ENCODE peak calls at places on chromosome 12, in seven cellular contexts. One of them, this sample, is unnamed.

GRCh38 chr12:87931764-87932163 is 97.4 kb downstream of the C12orf50 start:
- DNase-seq in RPMI7951: no peak
- DNase-seq in neuronal stem cell: no peak
- DNase-seq in aorta: no peak
- DNase-seq in GM18507: no peak
- DNase-seq in head of caudate nucleus: no peak
- DNase-seq in GM12864: no peak
- DNase-seq in this sample: no peak

GRCh38 chr12:132403636-132404434 is 74.4 kb upstream of the GALNT9 start:
- DNase-seq in RPMI7951: no peak
- DNase-seq in neuronal stem cell: no peak
- DNase-seq in aorta: no peak
- DNase-seq in head of caudate nucleus: no peak
- DNase-seq in GM12864: no peak
- DNase-seq in GM18507: no peak
- DNase-seq in this sample: no peak

GRCh38 chr12:123801573-123802178 is 39.6 kb downstream of the DNAH10 start:
- DNase-seq in RPMI7951: peak; percentile 32
- DNase-seq in neuronal stem cell: no peak
- DNase-seq in aorta: no peak
- DNase-seq in GM12864: no peak
- DNase-seq in GM18507: no peak
- DNase-seq in head of caudate nucleus: no peak
- DNase-seq in this sample: no peak

GRCh38 chr12:13195244-13195643 is 1.3 kb upstream of the EMP1 start:
- DNase-seq in GM12864: no peak
- DNase-seq in aorta: no peak
- DNase-seq in head of caudate nucleus: no peak
- DNase-seq in neuronal stem cell: no peak
- DNase-seq in GM18507: no peak
- DNase-seq in RPMI7951: no peak
- DNase-seq in this sample: no peak

GRCh38 chr12:15719230-15719629 is 70.0 kb downstream of the EPS8 start:
- DNase-seq in neuronal stem cell: no peak
- DNase-seq in aorta: no peak
- DNase-seq in RPMI7951: no peak
- DNase-seq in GM12864: no peak
- DNase-seq in GM18507: no peak
- DNase-seq in head of caudate nucleus: no peak
- DNase-seq in this sample: no peak

GRCh38 chr12:110436231-110436630 is 13.9 kb downstream of the ARPC3 start:
- DNase-seq in head of caudate nucleus: no peak
- DNase-seq in RPMI7951: no peak
- DNase-seq in GM12864: no peak
- DNase-seq in neuronal stem cell: no peak
- DNase-seq in aorta: no peak
- DNase-seq in GM18507: no peak
- DNase-seq in this sample: no peak

GRCh38 chr12:12612403-12612802 is 727 bp downstream of the CREBL2 start:
- DNase-seq in neuronal stem cell: peak; percentile 15
- DNase-seq in aorta: no peak
- DNase-seq in head of caudate nucleus: no peak
- DNase-seq in RPMI7951: peak; percentile 71
- DNase-seq in GM12864: no peak
- DNase-seq in GM18507: no peak
- DNase-seq in this sample: no peak

GRCh38 chr12:71662861-71663560 is 637 bp downstream of the ZFC3H1 start:
- DNase-seq in aorta: peak; percentile 87
- DNase-seq in GM18507: no peak
- DNase-seq in GM12864: peak; percentile 29
- DNase-seq in head of caudate nucleus: peak; percentile 17
- DNase-seq in RPMI7951: peak; percentile 54
- DNase-seq in neuronal stem cell: peak; percentile 54
- DNase-seq in this sample: no peak

GRCh38 chr12:92879698-92880322 is 49.3 kb downstream of the EEA1 start:
- DNase-seq in neuronal stem cell: no peak
- DNase-seq in GM18507: no peak
- DNase-seq in RPMI7951: peak; percentile 35
- DNase-seq in GM12864: no peak
- DNase-seq in aorta: no peak
- DNase-seq in head of caudate nucleus: no peak
- DNase-seq in this sample: no peak

GRCh38 chr12:19706936-19707335 is 267.6 kb downstream of the AEBP2 start:
- DNase-seq in head of caudate nucleus: no peak
- DNase-seq in aorta: no peak
- DNase-seq in GM12864: no peak
- DNase-seq in GM18507: no peak
- DNase-seq in RPMI7951: no peak
- DNase-seq in neuronal stem cell: no peak
- DNase-seq in this sample: no peak

GRCh38 chr12:47860279-47860841 is 40.7 kb upstream of the HDAC7 start:
- DNase-seq in GM18507: no peak
- DNase-seq in head of caudate nucleus: no peak
- DNase-seq in neuronal stem cell: no peak
- DNase-seq in aorta: no peak
- DNase-seq in RPMI7951: no peak
- DNase-seq in GM12864: no peak
- DNase-seq in this sample: no peak

GRCh38 chr12:20189767-20190166 is 178.6 kb upstream of the PDE3A start:
- DNase-seq in neuronal stem cell: no peak
- DNase-seq in GM18507: no peak
- DNase-seq in GM12864: no peak
- DNase-seq in RPMI7951: no peak
- DNase-seq in head of caudate nucleus: no peak
- DNase-seq in aorta: no peak
- DNase-seq in this sample: no peak

GRCh38 chr12:30700216-30700900 is 4.7 kb upstream of the IPO8 start:
- DNase-seq in GM12864: no peak
- DNase-seq in RPMI7951: peak; percentile 24
- DNase-seq in head of caudate nucleus: no peak
- DNase-seq in aorta: no peak
- DNase-seq in neuronal stem cell: no peak
- DNase-seq in GM18507: no peak
- DNase-seq in this sample: no peak

GRCh38 chr12:72570601-72571000 is 298.4 kb downstream of the TRHDE start:
- DNase-seq in aorta: no peak
- DNase-seq in GM18507: no peak
- DNase-seq in GM12864: no peak
- DNase-seq in head of caudate nucleus: no peak
- DNase-seq in neuronal stem cell: no peak
- DNase-seq in RPMI7951: no peak
- DNase-seq in this sample: no peak

GRCh38 chr12:124021025-124021406 is 48.0 kb downstream of the ZNF664 start:
- DNase-seq in head of caudate nucleus: no peak
- DNase-seq in neuronal stem cell: no peak
- DNase-seq in RPMI7951: no peak
- DNase-seq in GM18507: no peak
- DNase-seq in GM12864: no peak
- DNase-seq in aorta: no peak
- DNase-seq in this sample: no peak

GRCh38 chr12:109738209-109738608 is 24.6 kb downstream of the FAM222A start:
- DNase-seq in aorta: peak; percentile 47
- DNase-seq in head of caudate nucleus: no peak
- DNase-seq in RPMI7951: no peak
- DNase-seq in GM18507: no peak
- DNase-seq in GM12864: no peak
- DNase-seq in neuronal stem cell: no peak
- DNase-seq in this sample: no peak

GRCh38 chr12:71041481-71041880 is 116.3 kb downstream of the TSPAN8 start:
- DNase-seq in aorta: no peak
- DNase-seq in neuronal stem cell: no peak
- DNase-seq in GM12864: no peak
- DNase-seq in RPMI7951: no peak
- DNase-seq in GM18507: no peak
- DNase-seq in head of caudate nucleus: no peak
- DNase-seq in this sample: no peak

GRCh38 chr12:64679487-64679983 is 69.2 kb downstream of the RASSF3 start:
- DNase-seq in RPMI7951: peak; percentile 83
- DNase-seq in neuronal stem cell: no peak
- DNase-seq in aorta: peak; percentile 89
- DNase-seq in GM12864: no peak
- DNase-seq in head of caudate nucleus: peak; percentile 24
- DNase-seq in GM18507: no peak
- DNase-seq in this sample: no peak

GRCh38 chr12:122308811-122309210 is 42.5 kb upstream of the VPS33A start:
- DNase-seq in aorta: no peak
- DNase-seq in GM18507: no peak
- DNase-seq in RPMI7951: no peak
- DNase-seq in head of caudate nucleus: no peak
- DNase-seq in GM12864: no peak
- DNase-seq in neuronal stem cell: no peak
- DNase-seq in this sample: no peak

GRCh38 chr12:19085090-19085489 is 44.4 kb upstream of the PLEKHA5 start:
- DNase-seq in neuronal stem cell: no peak
- DNase-seq in GM18507: no peak
- DNase-seq in aorta: no peak
- DNase-seq in GM12864: no peak
- DNase-seq in RPMI7951: peak; percentile 86
- DNase-seq in head of caudate nucleus: no peak
- DNase-seq in this sample: no peak

GRCh38 chr12:96196781-96197180 is 2.6 kb downstream of the ELK3 start:
- DNase-seq in RPMI7951: peak; percentile 37
- DNase-seq in head of caudate nucleus: no peak
- DNase-seq in aorta: no peak
- DNase-seq in GM18507: no peak
- DNase-seq in GM12864: no peak
- DNase-seq in neuronal stem cell: no peak
- DNase-seq in this sample: no peak

GRCh38 chr12:97167598-97167997 is 260.5 kb downstream of the NEDD1 start:
- DNase-seq in neuronal stem cell: no peak
- DNase-seq in RPMI7951: no peak
- DNase-seq in aorta: no peak
- DNase-seq in head of caudate nucleus: no peak
- DNase-seq in GM12864: no peak
- DNase-seq in GM18507: no peak
- DNase-seq in this sample: no peak

GRCh38 chr12:97300921-97301320 is 161.7 kb upstream of the RMST start:
- DNase-seq in head of caudate nucleus: no peak
- DNase-seq in GM12864: no peak
- DNase-seq in aorta: no peak
- DNase-seq in GM18507: no peak
- DNase-seq in neuronal stem cell: no peak
- DNase-seq in RPMI7951: no peak
- DNase-seq in this sample: no peak

GRCh38 chr12:98440165-98440581 is 75.2 kb upstream of the TMPO start:
- DNase-seq in aorta: no peak
- DNase-seq in neuronal stem cell: no peak
- DNase-seq in head of caudate nucleus: peak; percentile 53
- DNase-seq in GM12864: no peak
- DNase-seq in GM18507: no peak
- DNase-seq in RPMI7951: peak; percentile 82
- DNase-seq in this sample: no peak

GRCh38 chr12:26548227-26548626 is 284.8 kb downstream of the ITPR2 start:
- DNase-seq in aorta: no peak
- DNase-seq in GM12864: no peak
- DNase-seq in neuronal stem cell: no peak
- DNase-seq in GM18507: no peak
- DNase-seq in head of caudate nucleus: no peak
- DNase-seq in RPMI7951: no peak
- DNase-seq in this sample: no peak

GRCh38 chr12:116244001-116244400 is 33.5 kb downstream of the MED13L start:
- DNase-seq in GM12864: no peak
- DNase-seq in head of caudate nucleus: no peak
- DNase-seq in neuronal stem cell: no peak
- DNase-seq in RPMI7951: no peak
- DNase-seq in aorta: no peak
- DNase-seq in GM18507: no peak
- DNase-seq in this sample: no peak

GRCh38 chr12:32533971-32534590 is 134.7 kb downstream of the FGD4 start:
- DNase-seq in RPMI7951: peak; percentile 47
- DNase-seq in GM18507: no peak
- DNase-seq in neuronal stem cell: no peak
- DNase-seq in GM12864: no peak
- DNase-seq in aorta: peak; percentile 81
- DNase-seq in head of caudate nucleus: no peak
- DNase-seq in this sample: no peak

GRCh38 chr12:19245126-19245525 is 115.6 kb downstream of the PLEKHA5 start:
- DNase-seq in GM18507: no peak
- DNase-seq in RPMI7951: no peak
- DNase-seq in GM12864: no peak
- DNase-seq in neuronal stem cell: no peak
- DNase-seq in head of caudate nucleus: no peak
- DNase-seq in aorta: no peak
- DNase-seq in this sample: no peak

GRCh38 chr12:2682301-2683282 is 112.2 kb upstream of the FKBP4 start:
- DNase-seq in neuronal stem cell: peak; percentile 26
- DNase-seq in RPMI7951: peak; percentile 67
- DNase-seq in aorta: peak; percentile 69
- DNase-seq in head of caudate nucleus: no peak
- DNase-seq in GM18507: no peak
- DNase-seq in GM12864: no peak
- DNase-seq in this sample: no peak

GRCh38 chr12:3303410-3304136 is 187.4 kb upstream of the PRMT8 start:
- DNase-seq in neuronal stem cell: no peak
- DNase-seq in RPMI7951: no peak
- DNase-seq in head of caudate nucleus: peak; percentile 33
- DNase-seq in aorta: no peak
- DNase-seq in GM18507: no peak
- DNase-seq in GM12864: no peak
- DNase-seq in this sample: no peak

GRCh38 chr12:121946313-121947025 is 28.1 kb downstream of the CFAP251 start:
- DNase-seq in head of caudate nucleus: no peak
- DNase-seq in GM18507: no peak
- DNase-seq in RPMI7951: no peak
- DNase-seq in GM12864: no peak
- DNase-seq in aorta: no peak
- DNase-seq in neuronal stem cell: no peak
- DNase-seq in this sample: no peak

GRCh38 chr12:52402873-52403510 is 3.1 kb downstream of the KRT82 start:
- DNase-seq in head of caudate nucleus: no peak
- DNase-seq in RPMI7951: no peak
- DNase-seq in neuronal stem cell: no peak
- DNase-seq in GM12864: no peak
- DNase-seq in GM18507: no peak
- DNase-seq in aorta: peak; percentile 44
- DNase-seq in this sample: no peak

GRCh38 chr12:95368931-95369330 is 105.0 kb upstream of the METAP2 start:
- DNase-seq in RPMI7951: no peak
- DNase-seq in GM12864: no peak
- DNase-seq in neuronal stem cell: no peak
- DNase-seq in GM18507: no peak
- DNase-seq in aorta: no peak
- DNase-seq in head of caudate nucleus: no peak
- DNase-seq in this sample: no peak

GRCh38 chr12:122021193-122021821 is 377 bp upstream of the BCL7A start:
- DNase-seq in RPMI7951: no peak
- DNase-seq in GM18507: no peak
- DNase-seq in head of caudate nucleus: no peak
- DNase-seq in aorta: peak; percentile 80
- DNase-seq in neuronal stem cell: no peak
- DNase-seq in GM12864: no peak
- DNase-seq in this sample: no peak

GRCh38 chr12:98418357-98419075 is 96.9 kb upstream of the TMPO start:
- DNase-seq in neuronal stem cell: no peak
- DNase-seq in head of caudate nucleus: no peak
- DNase-seq in RPMI7951: peak; percentile 86
- DNase-seq in GM18507: no peak
- DNase-seq in GM12864: no peak
- DNase-seq in aorta: peak; percentile 97
- DNase-seq in this sample: no peak

GRCh38 chr12:4245446-4245845 is 28.1 kb upstream of the CCND2 start:
- DNase-seq in aorta: no peak
- DNase-seq in neuronal stem cell: no peak
- DNase-seq in head of caudate nucleus: no peak
- DNase-seq in GM12864: no peak
- DNase-seq in GM18507: no peak
- DNase-seq in RPMI7951: no peak
- DNase-seq in this sample: no peak

This sample was measured in GM12878.